ENCODE peak calls at places on chromosomes 11 and 22, in five cellular contexts. F, G, E, W and L are unnamed samples.
A peak's percentile ranks its signal among the peaks of the same experiment; 100 is the strongest.

GRCh38 chr22:23268877-23269276 is 88.6 kb downstream of the BCR start:
- DNase-seq in E (no peak), G (no peak), W (no peak), F (no peak), L (no peak)

GRCh38 chr22:27670701-27671412 is 130.7 kb downstream of the MN1 start:
- DNase-seq in E (no peak), G (peak; percentile 32), W (no peak), F (peak; percentile 81), L (no peak)

GRCh38 chr11:111938687-111939160 is 1.6 kb downstream of the DIXDC1 start:
- DNase-seq in W (peak; percentile 37), F (no peak), E (no peak), G (peak; percentile 32), L (peak; percentile 30)

GRCh38 chr11:94671553-94672366 is 96.4 kb upstream of the AMOTL1 start:
- DNase-seq in E (no peak), F (no peak), G (peak; percentile 66), W (no peak), L (no peak)

GRCh38 chr11:86632499-86633269 is 39.7 kb downstream of the ME3 start:
- DNase-seq in G (peak; percentile 92), W (peak; percentile 85), F (peak; percentile 22), E (no peak), L (no peak)

GRCh38 chr11:2298795-2299747 is 2.6 kb downstream of the C11orf21 start:
- DNase-seq in W (no peak), G (peak; percentile 70), E (peak; percentile 77), F (peak; percentile 47), L (no peak)

GRCh38 chr11:29507381-29507780 is 509.4 kb downstream of the KCNA4 start:
- DNase-seq in E (no peak), F (no peak), W (no peak), G (no peak), L (no peak)

GRCh38 chr11:68872216-68873003 is 30.7 kb upstream of the CPT1A start:
- DNase-seq in G (peak; percentile 85), W (peak; percentile 60), F (no peak), E (no peak), L (no peak)

GRCh38 chr11:63226488-63227114 is 16.8 kb downstream of the SLC22A25 start:
- DNase-seq in E (no peak), F (no peak), G (no peak), W (no peak), L (no peak)

DNA sequence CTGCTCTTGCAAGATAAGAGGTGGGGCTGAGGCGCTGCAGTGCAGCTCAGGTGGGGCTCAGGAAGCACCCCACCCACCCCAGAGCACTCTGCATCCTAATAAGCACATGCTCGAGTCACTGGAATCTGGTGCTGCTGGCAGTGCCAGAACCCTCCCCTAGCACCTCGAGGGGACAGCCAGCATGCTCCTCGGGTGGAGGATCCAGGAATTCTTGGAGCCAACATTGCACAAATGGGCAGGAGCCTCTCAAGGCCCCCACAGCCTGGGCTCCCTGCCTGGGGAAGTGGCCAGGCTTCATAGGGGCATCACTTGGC is 27.5 kb upstream of the CABP7 start:
- DNase-seq in W (no peak), G (no peak), E (no peak), F (no peak), L (no peak)
- H3K4me3 ChIP-seq in W (no peak overlapping the region), G (no peak overlapping the region), E (no peak overlapping the region), F (no peak overlapping the region), L (no peak overlapping the region)

GRCh38 chr11:12088047-12088481 is 22.3 kb upstream of the MICAL2 start:
- DNase-seq in E (no peak), F (no peak), G (peak; percentile 60), W (peak; percentile 73), L (no peak)

GRCh38 chr11:12085371-12086251 is 24.8 kb upstream of the MICAL2 start:
- DNase-seq in F (no peak), E (no peak), W (no peak), G (no peak), L (no peak)

GRCh38 chr11:12088531-12088930 is 21.9 kb upstream of the MICAL2 start:
- DNase-seq in F (no peak), W (no peak), E (no peak), G (no peak), L (no peak)

GRCh38 chr11:12087075-12087775 is 23.2 kb upstream of the MICAL2 start:
- DNase-seq in W (peak; percentile 79), E (no peak), F (no peak), G (peak; percentile 74), L (peak; percentile 62)

GRCh38 chr11:12086271-12087074 is 23.9 kb upstream of the MICAL2 start:
- DNase-seq in W (peak; percentile 92), G (peak; percentile 90), F (no peak), E (peak; percentile 85), L (no peak)
- H3K4me3 ChIP-seq in W (peak overlapping the region; percentile 48), G (peak overlapping the region; percentile 51), F (no peak overlapping the region), E (peak overlapping the region; percentile 8), L (no peak overlapping the region)

GRCh38 chr11:79393362-79394043 is 47.3 kb downstream of the TENM4 start:
- DNase-seq in E (no peak), F (peak; percentile 42), W (no peak), G (peak; percentile 3), L (no peak)
- H3K4me3 ChIP-seq in E (no peak overlapping the region), F (no peak overlapping the region), W (no peak overlapping the region), G (no peak overlapping the region), L (no peak overlapping the region)

GRCh38 chr22:37640591-37641250 is 1.3 kb downstream of the SH3BP1 start:
- DNase-seq in F (no peak), E (no peak), G (no peak), W (no peak), L (no peak)
- H3K4me3 ChIP-seq in F (peak overlapping the region; percentile 41), E (peak overlapping the region; percentile 75), G (peak overlapping the region; percentile 79), W (peak overlapping the region; percentile 75), L (peak overlapping the region; percentile 85)

DNA sequence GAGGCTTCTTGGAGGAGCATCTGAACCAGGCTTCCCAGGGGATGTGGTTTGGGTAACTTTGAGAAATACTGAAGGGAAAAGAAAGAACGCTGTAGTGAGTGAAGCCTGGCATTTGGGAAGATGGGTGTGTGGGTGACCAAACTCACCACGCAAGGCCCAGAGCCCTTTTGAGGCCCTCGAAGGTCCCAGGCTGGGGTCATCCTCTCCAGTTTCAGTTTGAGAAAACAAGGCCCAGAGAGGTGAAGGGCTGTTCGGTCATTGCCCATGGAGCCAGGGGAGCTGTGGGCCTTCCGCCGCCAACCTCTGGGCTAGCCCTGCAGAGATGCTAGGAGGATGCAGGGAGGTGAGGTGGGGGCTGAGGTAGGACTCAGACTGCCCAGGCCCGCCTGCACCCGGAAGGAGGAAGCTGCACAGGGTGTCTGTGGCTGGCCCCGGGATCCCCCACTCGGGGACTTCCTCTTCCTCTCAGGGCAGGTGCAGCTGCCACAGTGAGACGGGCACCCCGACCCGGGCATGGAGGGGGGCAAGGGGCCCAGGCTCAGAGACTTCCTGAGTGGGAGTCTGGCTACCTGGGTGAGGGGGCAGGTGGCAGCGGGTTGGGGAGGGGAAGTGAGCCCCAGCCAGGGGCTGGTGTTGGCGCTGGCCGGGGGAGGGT is at the start of gene CCDC88B:
- DNase-seq in W (no peak), F (no peak), G (no peak), E (no peak), L (peak; percentile 84)
- H3K4me3 ChIP-seq in W (no peak within 1 kb of the TSS), F (peak within 1 kb of the TSS; percentile 34), G (no peak within 1 kb of the TSS), E (peak within 1 kb of the TSS; percentile 30), L (peak within 1 kb of the TSS; percentile 85)

GRCh38 chr11:43737194-43737575 is 56.6 kb downstream of the HSD17B12 start:
- DNase-seq in E (no peak), W (no peak), G (no peak), F (no peak), L (no peak)
- H3K4me3 ChIP-seq in E (no peak overlapping the region), W (no peak overlapping the region), G (peak overlapping the region; percentile 3), F (no peak overlapping the region), L (no peak overlapping the region)

GRCh38 chr11:78048561-78048960 is 15.1 kb upstream of the THRSP start:
- DNase-seq in G (no peak), F (no peak), W (no peak), E (no peak), L (no peak)
- H3K4me3 ChIP-seq in G (no peak overlapping the region), F (no peak overlapping the region), W (no peak overlapping the region), E (no peak overlapping the region), L (no peak overlapping the region)

GRCh38 chr11:57459112-57460016 is 964 bp upstream of the RTN4RL2 start:
- DNase-seq in G (peak; percentile 36), F (no peak), E (no peak), W (no peak), L (no peak)
- H3K4me3 ChIP-seq in G (peak overlapping the region; percentile 58), F (peak overlapping the region; percentile 75), E (peak overlapping the region; percentile 46), W (peak overlapping the region; percentile 29), L (peak overlapping the region; percentile 71)

GRCh38 chr11:73322111-73322985 is 14.3 kb downstream of the ARHGEF17 start:
- DNase-seq in E (no peak), W (no peak), F (no peak), G (no peak), L (no peak)
- H3K4me3 ChIP-seq in E (no peak overlapping the region), W (no peak overlapping the region), F (no peak overlapping the region), G (no peak overlapping the region), L (no peak overlapping the region)